ENCODE peak calls at places on chromosomes 12 and 14, in four cellular contexts. X is HepG2, Q is K562, D is SK-N-SH. F is an unnamed sample.

GRCh38 chr12:109963743-109964429 is 32.3 kb downstream of the GIT2 start:
- DNase-seq in Q (no peak), D (no peak), X (no peak), F (no peak)

GRCh38 chr14:101604228-101604934 is 43.1 kb downstream of the DIO3 start:
- DNase-seq in X (no peak), Q (no peak), D (no peak), F (peak)

GRCh38 chr14:102772781-102773570 is 4.3 kb upstream of the TRAF3 start:
- DNase-seq in X (peak), D (no peak), Q (no peak), F (no peak)

GRCh38 chr12:120230974-120231315 is 30.0 kb upstream of the RPLP0 start:
- DNase-seq in D (no peak), Q (no peak), X (no peak), F (no peak)

GRCh38 chr12:1213205-1213604 is 222.2 kb downstream of the ERC1 start:
- DNase-seq in D (no peak), X (no peak), Q (no peak), F (no peak)

GRCh38 chr14:40618225-40618898 is 988.3 kb upstream of the LRFN5 start:
- DNase-seq in Q (no peak), D (no peak), X (no peak), F (no peak)

GRCh38 chr14:74501135-74501614 is 7.6 kb downstream of the ISCA2 start:
- DNase-seq in D (peak), Q (peak), X (peak), F (no peak)

GRCh38 chr14:103763730-103764488 is 48.3 kb downstream of the ZFYVE21 start:
- DNase-seq in X (no peak), Q (no peak), D (no peak), F (no peak)

GRCh38 chr12:58064681-58065080 is 123.3 kb downstream of the ATP23 start:
- DNase-seq in Q (no peak), X (no peak), D (no peak), F (no peak)

GRCh38 chr12:10968765-10969456 is 17.8 kb downstream of the TAS2R50 start:
- DNase-seq in D (no peak), X (no peak), Q (no peak), F (no peak)

GRCh38 chr12:6219980-6220379 is 19.8 kb downstream of the CD9 start:
- DNase-seq in X (no peak), D (no peak), Q (no peak), F (no peak)

GRCh38 chr12:131827961-131828534 is at the start of gene MMP17:
- DNase-seq in X (no peak), Q (peak), D (peak), F (peak)

GRCh38 chr12:79935624-79936040 is 735 bp upstream of the PPP1R12A start:
- DNase-seq in X (peak), D (peak), Q (no peak), F (no peak)

GRCh38 chr12:78951746-78952532 is 87.4 kb downstream of the SYT1 start:
- DNase-seq in D (peak), X (no peak), Q (no peak), F (no peak)

GRCh38 chr14:41749425-41749824 is 142.7 kb downstream of the LRFN5 start:
- DNase-seq in Q (no peak), D (no peak), X (peak), F (no peak)

GRCh38 chr12:76880156-76881023 is 1.6 kb upstream of the CSRP2 start:
- DNase-seq in D (no peak), Q (no peak), X (peak), F (no peak)

GRCh38 chr12:122951979-122952892 is 14.0 kb downstream of the ABCB9 start:
- DNase-seq in X (peak), Q (peak), D (peak), F (peak)

GRCh38 chr14:37988472-37988871 is 219.2 kb upstream of the SSTR1 start:
- DNase-seq in Q (no peak), D (no peak), X (no peak), F (no peak)

GRCh38 chr14:96251656-96252155 is 4.3 kb upstream of the BDKRB1 start:
- DNase-seq in X (no peak), Q (no peak), D (no peak), F (no peak)

GRCh38 chr12:53172352-53172751 is 8.2 kb upstream of the ZNF740 start:
- DNase-seq in Q (peak), D (no peak), X (no peak), F (no peak)

GRCh38 chr14:62209287-62209899 is 447.2 kb downstream of the SNAPC1 start:
- DNase-seq in Q (no peak), X (no peak), D (no peak), F (no peak)

GRCh38 chr14:35688427-35688826 is 120.7 kb downstream of the RALGAPA1 start:
- DNase-seq in Q (no peak), D (no peak), X (no peak), F (no peak)

DNA sequence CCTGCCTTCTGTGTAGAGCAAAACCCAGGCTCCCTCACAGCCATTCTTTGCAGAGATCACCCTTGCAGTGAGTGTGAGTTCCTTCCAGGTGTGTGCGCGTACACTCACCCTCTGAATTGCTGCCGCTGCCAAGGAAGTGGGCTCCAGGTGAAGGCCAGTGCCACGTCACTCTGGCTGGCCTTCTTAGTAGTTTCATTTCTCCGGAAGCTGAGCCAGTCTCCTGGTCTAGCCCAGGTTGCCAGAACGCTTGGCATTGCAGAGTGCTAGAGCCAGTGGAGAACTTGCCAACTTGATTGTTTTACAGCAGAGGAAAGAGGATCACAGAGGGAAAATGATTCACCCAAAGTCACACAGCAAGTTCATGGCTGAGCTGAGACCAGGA is 11.0 kb downstream of the CBLN3 start:
- DNase-seq in X (no peak), D (no peak), Q (no peak), F (no peak)
- TF ChIP-seq TAF1 in X (no peak), D (no peak), Q (no peak), F (no peak)

GRCh38 chr12:108394196-108394595 is 55.1 kb upstream of the CMKLR1 start:
- DNase-seq in D (no peak), Q (no peak), X (no peak), F (no peak)
- TF ChIP-seq POLR2AphosphoS5 in D (no peak), Q (no peak), X (no peak), F (no peak)

GRCh38 chr12:71621938-71622337 is 41.7 kb downstream of the ZFC3H1 start:
- DNase-seq in X (no peak), D (no peak), Q (no peak), F (no peak)
- TF ChIP-seq TAF1 in X (no peak), D (no peak), Q (no peak), F (no peak)

GRCh38 chr14:50262865-50263264 is 31.5 kb upstream of the SOS2 start:
- DNase-seq in X (no peak), D (no peak), Q (no peak), F (no peak)

GRCh38 chr14:50254248-50254647 is 22.9 kb upstream of the SOS2 start:
- DNase-seq in D (no peak), Q (no peak), X (no peak), F (no peak)

GRCh38 chr14:50260511-50260910 is 29.1 kb upstream of the SOS2 start:
- DNase-seq in X (peak), Q (no peak), D (peak), F (no peak)

GRCh38 chr14:50260072-50260471 is 28.7 kb upstream of the SOS2 start:
- DNase-seq in D (no peak), Q (no peak), X (no peak), F (no peak)

DNA sequence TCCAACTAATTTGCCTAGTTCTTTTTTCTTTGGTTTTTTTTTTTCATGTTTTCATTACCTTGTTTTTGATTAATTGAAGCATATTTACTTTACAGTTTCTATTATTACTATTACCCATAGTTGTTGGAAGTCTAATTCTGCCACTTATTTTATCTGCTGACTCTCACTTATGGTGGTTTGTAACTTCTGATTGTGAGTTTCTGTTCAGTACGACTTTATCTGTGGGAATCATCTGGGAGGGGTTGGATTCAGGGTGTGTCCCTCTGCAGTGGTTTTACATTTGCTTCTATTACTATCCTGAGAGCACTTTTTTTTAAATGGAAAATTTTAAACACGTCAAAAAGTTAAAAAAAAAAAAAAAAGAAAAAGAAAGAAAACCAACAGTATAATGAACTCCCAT is 26.4 kb upstream of the SOS2 start:
- DNase-seq in D (no peak), Q (peak), X (no peak), F (no peak)
- TF ChIP-seq POLR2AphosphoS5 in D (no peak), Q (no peak), X (no peak), F (no peak)

DNA sequence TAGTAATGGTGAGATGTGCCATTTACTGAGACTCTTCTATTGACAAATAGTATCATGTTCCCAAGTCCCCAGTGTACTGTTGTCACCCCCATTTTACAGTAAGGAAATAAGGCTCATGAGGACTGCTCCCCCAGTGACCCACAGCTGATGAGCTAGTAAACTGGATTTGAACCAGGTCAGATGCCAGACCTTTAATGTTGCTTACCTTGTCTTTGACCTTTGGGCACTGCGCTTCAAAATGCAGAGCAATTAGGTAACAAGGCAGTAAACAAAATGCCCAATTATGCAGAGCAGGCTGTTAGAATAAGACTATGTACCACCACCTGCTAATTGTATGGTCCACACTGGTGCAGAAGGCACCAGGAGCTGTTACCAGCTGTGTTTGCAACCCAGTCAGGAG is 38.5 kb upstream of the RIN3 start:
- DNase-seq in Q (no peak), D (no peak), X (no peak), F (no peak)
- TF ChIP-seq TAF1 in Q (no peak), D (no peak), X (no peak), F (no peak)

DNA sequence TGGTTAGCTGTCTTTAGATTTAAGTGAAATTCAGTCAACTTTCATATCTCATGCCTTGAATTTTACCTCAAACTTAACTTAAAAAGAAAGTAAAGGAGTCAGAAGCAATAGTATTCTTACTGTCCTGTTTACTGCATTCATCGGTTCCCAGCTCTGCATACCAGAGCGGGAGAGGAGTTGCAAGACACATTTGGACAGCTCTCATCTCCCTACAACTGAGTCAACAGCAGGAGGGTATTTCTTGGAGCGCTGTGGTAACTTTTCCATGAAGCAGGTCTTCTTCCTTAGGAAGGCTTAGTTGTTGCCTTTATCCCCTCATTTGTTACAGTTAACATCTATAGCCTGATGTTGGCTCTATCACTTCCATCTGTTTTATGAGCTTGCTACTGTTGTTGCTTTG is 65.1 kb downstream of the TRMT5 start:
- DNase-seq in Q (no peak), D (no peak), X (no peak), F (no peak)
- TF ChIP-seq POLR2AphosphoS5 in Q (no peak), D (no peak), X (no peak), F (no peak)

GRCh38 chr14:82621881-82622450 is 1088.3 kb upstream of the SEL1L start:
- DNase-seq in Q (no peak), D (peak), X (no peak), F (no peak)

DNA sequence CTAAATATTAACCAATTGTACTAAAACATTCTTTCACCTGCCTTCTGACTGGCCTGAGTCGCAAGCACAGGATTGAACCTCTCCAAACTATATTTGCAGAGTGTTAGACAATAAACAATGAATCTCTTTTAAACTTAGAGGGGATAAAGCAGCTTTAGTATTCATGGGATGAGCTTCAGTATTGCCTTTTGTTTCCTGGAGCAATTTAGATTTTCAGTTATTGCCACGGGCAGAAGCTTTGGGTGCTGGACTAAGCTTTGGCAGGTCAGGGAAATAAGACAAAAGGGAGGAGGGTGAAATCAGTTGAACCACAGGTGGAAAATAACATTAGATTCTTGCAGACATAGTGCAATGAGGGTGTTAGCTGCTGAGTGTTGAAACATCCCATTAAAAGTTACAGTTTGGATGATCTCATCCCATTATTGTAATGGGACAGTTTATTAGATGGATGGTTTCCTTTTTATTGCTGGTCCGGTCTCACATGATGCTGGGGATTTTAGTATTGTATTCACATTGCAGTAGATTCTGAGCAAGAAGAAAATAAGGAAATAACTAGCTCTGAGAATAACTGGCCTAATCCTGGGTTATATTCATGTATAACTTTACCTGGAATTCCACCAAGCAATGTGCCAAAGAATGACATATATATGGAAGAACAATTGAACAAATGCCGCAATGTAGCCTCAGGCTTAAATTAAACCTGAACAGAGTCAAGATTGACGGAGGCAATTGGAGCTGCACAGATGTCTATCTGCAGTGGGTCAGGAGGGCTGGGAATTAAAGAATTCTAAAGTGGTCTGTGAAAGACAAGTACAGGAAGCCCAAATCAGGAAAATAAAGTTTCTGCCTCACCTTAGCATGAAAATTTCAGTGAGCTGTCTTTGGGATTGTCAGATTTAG is 1092.8 kb upstream of the SEL1L start:
- DNase-seq in X (no peak), D (no peak), Q (no peak), F (no peak)
- TF ChIP-seq TAF1 in X (no peak), D (no peak), Q (no peak), F (no peak)

GRCh38 chr14:85529803-85530574 is at the start of gene FLRT2:
- DNase-seq in Q (no peak), D (no peak), X (no peak), F (no peak)
- TF ChIP-seq POLR2AphosphoS5 in Q (no peak), D (no peak), X (no peak), F (no peak)

F was measured in GM12892.